ENCODE peak calls at places on chromosomes 2 and 18, in six cellular contexts. P, Z, Q, X, K and B are unnamed samples.

GRCh38 chr2:67213677-67214402 is 183.3 kb upstream of the ETAA1 start:
- DNase-seq in X (no peak), P (no peak), Z (no peak), K (no peak), Q (no peak), B (no peak)

GRCh38 chr2:127811397-127811860 is 458 bp upstream of the WDR33 start:
- DNase-seq in Q (no peak), P (no peak), X (no peak), K (no peak), Z (no peak), B (no peak)

GRCh38 chr18:63128242-63128967 is 191.2 kb downstream of the BCL2 start:
- DNase-seq in X (no peak), Z (no peak), Q (no peak), K (no peak), P (no peak), B (no peak)

GRCh38 chr2:83915381-83915780 is 543.7 kb downstream of the SUCLG1 start:
- DNase-seq in K (no peak), P (no peak), Q (no peak), Z (no peak), X (no peak), B (no peak)

GRCh38 chr2:44801676-44802408 is 139.7 kb upstream of the SIX3 start:
- DNase-seq in K (no peak), Q (peak; percentile 30), P (no peak), X (no peak), Z (no peak), B (no peak)

GRCh38 chr2:69288429-69288828 is 98.6 kb downstream of the GFPT1 start:
- DNase-seq in Z (no peak), Q (no peak), P (no peak), X (no peak), K (no peak), B (no peak)

GRCh38 chr2:77652499-77652898 is 130.3 kb upstream of the LRRTM4 start:
- DNase-seq in P (no peak), Z (no peak), Q (no peak), X (no peak), K (no peak), B (no peak)

GRCh38 chr18:73613706-73614340 is 533.8 kb downstream of the FBXO15 start:
- DNase-seq in P (no peak), Z (no peak), K (no peak), Q (peak; percentile 60), X (no peak), B (no peak)

GRCh38 chr2:227813562-227814353 is at the start of gene CCL20:
- DNase-seq in P (no peak), X (no peak), Q (no peak), K (no peak), Z (no peak), B (no peak)

GRCh38 chr2:57782587-57782986 is 264.0 kb upstream of the VRK2 start:
- DNase-seq in Q (no peak), K (no peak), P (no peak), X (no peak), Z (no peak), B (no peak)

GRCh38 chr2:191003405-191004309 is 10.3 kb downstream of the STAT1 start:
- DNase-seq in X (no peak), K (no peak), Q (no peak), Z (no peak), P (no peak), B (no peak)

DNA sequence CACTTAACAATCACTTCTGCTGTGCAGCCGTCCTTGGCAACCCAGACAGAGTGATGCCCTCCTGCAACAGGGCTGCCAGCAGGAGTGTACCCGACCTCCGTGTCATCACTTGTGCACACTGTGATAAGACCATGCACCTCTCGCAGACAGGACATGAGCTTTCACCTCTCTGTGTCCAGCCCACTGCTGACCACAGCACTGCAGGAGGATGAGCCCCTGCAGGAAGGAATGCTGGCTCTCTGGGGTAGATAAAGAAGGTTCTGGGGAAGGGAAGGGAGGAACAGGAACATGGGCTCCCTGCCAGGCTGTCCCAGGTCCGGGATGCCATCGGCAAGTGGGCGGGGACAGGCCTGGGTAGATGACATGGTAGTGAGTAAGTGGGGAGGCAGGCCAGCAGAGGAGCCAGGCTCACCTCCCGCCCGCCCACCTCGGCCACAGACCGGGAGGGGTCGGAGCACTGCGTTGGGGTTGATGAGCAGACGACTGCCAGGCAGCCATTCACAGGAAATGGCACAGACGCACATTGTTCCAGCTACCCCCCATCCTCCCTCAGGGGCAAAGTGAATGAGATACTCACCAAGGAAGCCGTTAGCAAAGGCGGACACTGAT is 18.6 kb upstream of the COL6A3 start:
- DNase-seq in X (no peak), K (peak; percentile 88), Z (peak; percentile 45), P (no peak), Q (peak; percentile 64), B (no peak)
- TF ChIP-seq CTCF in X (no peak), K (peak; percentile 35), Z (no peak), P (no peak), Q (no peak), B (no peak)

GRCh38 chr2:31270136-31270535 is 36.2 kb downstream of the EHD3 start:
- DNase-seq in X (no peak), K (no peak), Z (no peak), Q (no peak), P (no peak), B (no peak)

GRCh38 chr2:31267437-31268120 is 33.6 kb downstream of the EHD3 start:
- DNase-seq in Z (no peak), X (no peak), P (no peak), K (no peak), Q (no peak), B (no peak)

GRCh38 chr2:31266804-31267203 is 32.9 kb downstream of the EHD3 start:
- DNase-seq in X (no peak), Q (no peak), Z (no peak), P (no peak), K (no peak), B (no peak)

GRCh38 chr2:31269087-31269486 is 35.1 kb downstream of the EHD3 start:
- DNase-seq in X (no peak), P (no peak), K (no peak), Z (no peak), Q (no peak), B (no peak)

DNA sequence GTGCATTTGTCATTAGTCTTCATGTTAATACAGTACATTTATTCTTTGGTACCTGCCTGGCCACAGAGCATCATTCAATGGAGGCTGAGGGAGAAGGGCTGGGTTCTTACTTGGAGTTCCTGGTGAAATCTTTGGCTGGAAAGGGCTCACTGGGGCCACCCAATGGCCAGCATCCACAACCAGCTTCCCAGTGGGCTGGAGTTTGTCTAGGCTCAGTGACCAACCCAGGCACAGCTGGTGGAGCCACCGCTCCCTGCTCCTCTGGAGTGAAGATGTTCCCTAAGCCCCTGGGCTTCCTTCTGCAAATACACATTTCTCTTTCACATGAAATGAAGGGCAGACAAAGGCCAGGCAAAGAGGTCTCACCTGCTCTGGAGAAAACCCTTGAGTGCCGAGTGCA is 34.4 kb downstream of the EHD3 start:
- DNase-seq in X (no peak), P (no peak), Q (no peak), Z (no peak), K (no peak), B (no peak)
- TF ChIP-seq CTCF in X (no peak), P (no peak), Q (no peak), Z (no peak), K (no peak), B (no peak)

GRCh38 chr2:8026381-8026780 is 655.5 kb upstream of the ID2 start:
- DNase-seq in Z (no peak), X (peak; percentile 56), P (no peak), Q (no peak), K (peak; percentile 51), B (no peak)

GRCh38 chr2:8028436-8028835 is 653.4 kb upstream of the ID2 start:
- DNase-seq in Q (no peak), Z (no peak), K (peak; percentile 80), X (peak; percentile 75), P (no peak), B (no peak)

GRCh38 chr2:8028981-8029380 is 652.9 kb upstream of the ID2 start:
- DNase-seq in Q (no peak), X (peak; percentile 70), P (no peak), Z (no peak), K (no peak), B (no peak)

GRCh38 chr2:8028036-8028435 is 653.8 kb upstream of the ID2 start:
- DNase-seq in Q (no peak), X (peak; percentile 44), P (no peak), K (peak; percentile 83), Z (no peak), B (no peak)

GRCh38 chr2:8027387-8027786 is 654.5 kb upstream of the ID2 start:
- DNase-seq in Q (no peak), Z (no peak), X (peak; percentile 62), P (no peak), K (peak; percentile 75), B (no peak)
- TF ChIP-seq CTCF in Q (no peak), Z (no peak), X (no peak), P (no peak), K (no peak), B (no peak)

DNA sequence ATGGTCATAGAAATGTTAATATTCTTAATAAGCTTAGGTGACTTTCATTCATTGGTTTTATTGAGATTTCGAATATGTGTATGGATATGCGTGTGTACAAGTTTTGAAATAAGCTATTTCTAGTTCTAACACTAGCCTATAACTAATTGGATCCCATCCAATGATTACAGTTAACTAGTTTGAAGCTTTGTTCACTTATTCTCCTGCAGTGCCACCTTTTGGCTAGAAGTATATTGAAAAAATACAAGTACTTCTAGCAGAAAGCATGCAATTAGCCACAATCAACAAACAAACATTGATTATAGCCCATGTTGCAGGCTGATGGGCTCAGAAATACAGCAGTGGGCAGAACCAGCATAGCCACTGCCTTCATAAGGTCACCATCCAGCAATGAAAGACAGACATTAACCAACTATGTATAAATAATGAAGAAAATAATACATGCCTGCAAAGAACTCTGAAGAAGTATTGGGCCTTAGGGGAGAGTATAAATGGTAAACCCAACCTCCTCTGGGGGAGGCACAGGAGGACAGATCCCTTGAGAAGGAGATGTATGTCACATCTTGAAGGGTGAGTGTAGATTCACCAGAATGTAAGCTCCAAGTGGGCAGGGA is 5.1 kb upstream of the PIEZO2 start:
- DNase-seq in Z (no peak), P (no peak), Q (peak; percentile 49), X (no peak), K (no peak), B (no peak)
- TF ChIP-seq CTCF in Z (peak; percentile 60), P (peak; percentile 43), Q (peak; percentile 61), X (peak; percentile 20), K (peak; percentile 79), B (peak; percentile 77)

GRCh38 chr2:74138952-74139323 is 8.8 kb downstream of the BOLA3 start:
- DNase-seq in X (no peak), Z (no peak), Q (no peak), P (no peak), K (peak; percentile 84), B (no peak)
- TF ChIP-seq CTCF in X (no peak), Z (no peak), Q (no peak), P (no peak), K (no peak), B (peak; percentile 34)

DNA sequence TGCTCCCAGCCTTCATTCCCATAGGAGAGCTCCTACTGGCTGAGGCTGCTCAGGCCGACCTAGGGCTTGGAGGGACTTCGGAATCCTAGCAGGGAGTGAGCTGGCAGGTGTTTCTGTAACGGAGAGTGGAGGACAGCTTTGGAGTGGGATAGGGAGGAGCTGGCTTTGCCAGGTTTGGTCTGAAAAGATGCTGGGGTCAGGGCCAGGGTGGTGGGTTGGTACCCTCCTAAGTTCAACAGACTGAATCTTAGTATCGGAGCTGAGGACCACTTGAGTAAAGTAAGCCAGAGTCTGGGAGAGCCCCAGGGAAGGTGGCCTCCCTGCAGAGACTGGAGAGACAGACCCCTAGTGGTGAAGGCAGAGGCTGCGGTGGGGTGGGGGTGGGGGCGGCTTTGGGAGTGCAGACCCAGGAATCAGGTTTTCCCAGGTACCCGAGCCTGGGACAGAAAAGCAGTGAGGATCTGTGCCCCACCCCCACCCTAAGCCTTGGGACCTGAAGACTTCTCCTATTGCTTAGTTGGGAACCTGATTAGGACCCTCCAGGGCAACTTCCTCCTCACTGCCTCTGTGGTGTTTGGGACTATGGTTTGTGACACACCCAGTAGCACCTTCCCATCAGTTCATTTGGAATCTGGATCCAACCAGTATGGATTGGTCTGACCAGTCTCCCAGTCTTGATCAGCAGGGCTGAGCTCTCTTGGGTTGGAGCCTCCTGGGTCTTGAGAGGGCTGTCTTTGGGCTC is 3.0 kb downstream of the CNNM4 start:
- DNase-seq in K (no peak), Z (no peak), P (no peak), Q (peak; percentile 70), X (no peak), B (no peak)
- TF ChIP-seq CTCF in K (peak; percentile 43), Z (peak; percentile 15), P (peak; percentile 16), Q (peak; percentile 74), X (peak; percentile 21), B (peak; percentile 63)